ENCODE peak calls at places on chromosomes 11 and 22, in seven cellular contexts. One of them, this sample, is unnamed.

GRCh38 chr11:66315921-66316811 is 678 bp downstream of the CD248 start:
- DNase-seq in fibroblast of pulmonary artery: no peak
- DNase-seq in AG09319: no peak
- DNase-seq in fibroblast of mammary gland: no peak
- DNase-seq in PC-3: no peak
- DNase-seq in lung: no peak
- DNase-seq in dorsolateral prefrontal cortex: no peak
- DNase-seq in this sample: no peak

GRCh38 chr11:9733212-9733611 is 69.3 kb downstream of the SWAP70 start:
- DNase-seq in AG09319: no peak
- DNase-seq in PC-3: no peak
- DNase-seq in fibroblast of pulmonary artery: no peak
- DNase-seq in dorsolateral prefrontal cortex: no peak
- DNase-seq in fibroblast of mammary gland: no peak
- DNase-seq in lung: no peak
- DNase-seq in this sample: no peak

GRCh38 chr11:59573216-59573615 is 42.4 kb downstream of the OSBP start:
- DNase-seq in PC-3: peak; percentile 48
- DNase-seq in lung: no peak
- DNase-seq in dorsolateral prefrontal cortex: no peak
- DNase-seq in fibroblast of mammary gland: peak; percentile 90
- DNase-seq in fibroblast of pulmonary artery: peak; percentile 84
- DNase-seq in AG09319: peak; percentile 67
- DNase-seq in this sample: no peak

GRCh38 chr22:35170716-35171697 is 86.3 kb upstream of the HMGXB4 start:
- DNase-seq in lung: peak; percentile 22
- DNase-seq in dorsolateral prefrontal cortex: no peak
- DNase-seq in AG09319: no peak
- DNase-seq in fibroblast of mammary gland: no peak
- DNase-seq in fibroblast of pulmonary artery: no peak
- DNase-seq in PC-3: no peak
- DNase-seq in this sample: no peak

GRCh38 chr11:79336740-79337517 is 103.9 kb downstream of the TENM4 start:
- DNase-seq in lung: no peak
- DNase-seq in fibroblast of pulmonary artery: no peak
- DNase-seq in PC-3: no peak
- DNase-seq in dorsolateral prefrontal cortex: no peak
- DNase-seq in AG09319: no peak
- DNase-seq in fibroblast of mammary gland: peak; percentile 24
- DNase-seq in this sample: no peak

GRCh38 chr11:4146765-4147098 is 52.1 kb downstream of the RRM1 start:
- DNase-seq in lung: no peak
- DNase-seq in fibroblast of mammary gland: no peak
- DNase-seq in PC-3: no peak
- DNase-seq in AG09319: no peak
- DNase-seq in fibroblast of pulmonary artery: no peak
- DNase-seq in dorsolateral prefrontal cortex: no peak
- DNase-seq in this sample: no peak

GRCh38 chr22:35883028-35883620 is 145.5 kb downstream of the RBFOX2 start:
- DNase-seq in lung: no peak
- DNase-seq in dorsolateral prefrontal cortex: no peak
- DNase-seq in fibroblast of pulmonary artery: peak; percentile 61
- DNase-seq in AG09319: no peak
- DNase-seq in fibroblast of mammary gland: peak; percentile 67
- DNase-seq in PC-3: peak; percentile 40
- DNase-seq in this sample: no peak

GRCh38 chr11:34206598-34207300 is 101.3 kb downstream of the NAT10 start:
- DNase-seq in AG09319: no peak
- DNase-seq in dorsolateral prefrontal cortex: no peak
- DNase-seq in fibroblast of mammary gland: no peak
- DNase-seq in lung: no peak
- DNase-seq in fibroblast of pulmonary artery: no peak
- DNase-seq in PC-3: no peak
- DNase-seq in this sample: no peak

GRCh38 chr11:117457031-117457785 is 129.6 kb downstream of the CEP164 start:
- DNase-seq in PC-3: no peak
- DNase-seq in AG09319: no peak
- DNase-seq in fibroblast of mammary gland: no peak
- DNase-seq in fibroblast of pulmonary artery: no peak
- DNase-seq in lung: no peak
- DNase-seq in dorsolateral prefrontal cortex: peak; percentile 29
- DNase-seq in this sample: no peak

GRCh38 chr11:43582837-43583462 is 97.6 kb upstream of the HSD17B12 start:
- DNase-seq in lung: no peak
- DNase-seq in dorsolateral prefrontal cortex: no peak
- DNase-seq in fibroblast of pulmonary artery: no peak
- DNase-seq in fibroblast of mammary gland: no peak
- DNase-seq in AG09319: no peak
- DNase-seq in PC-3: no peak
- DNase-seq in this sample: no peak

GRCh38 chr22:38257170-38257569 is 15.6 kb downstream of the TMEM184B start:
- DNase-seq in fibroblast of pulmonary artery: peak; percentile 82
- DNase-seq in fibroblast of mammary gland: peak; percentile 87
- DNase-seq in PC-3: peak; percentile 29
- DNase-seq in dorsolateral prefrontal cortex: no peak
- DNase-seq in AG09319: no peak
- DNase-seq in lung: no peak
- DNase-seq in this sample: no peak

GRCh38 chr11:2317354-2318050 is 15.7 kb downstream of the TSPAN32 start:
- DNase-seq in lung: no peak
- DNase-seq in dorsolateral prefrontal cortex: peak; percentile 14
- DNase-seq in fibroblast of pulmonary artery: no peak
- DNase-seq in fibroblast of mammary gland: no peak
- DNase-seq in AG09319: no peak
- DNase-seq in PC-3: no peak
- DNase-seq in this sample: no peak

GRCh38 chr11:107860688-107861087 is 2.1 kb upstream of the SLC35F2 start:
- DNase-seq in PC-3: no peak
- DNase-seq in fibroblast of pulmonary artery: no peak
- DNase-seq in dorsolateral prefrontal cortex: no peak
- DNase-seq in lung: no peak
- DNase-seq in AG09319: no peak
- DNase-seq in fibroblast of mammary gland: no peak
- DNase-seq in this sample: no peak

GRCh38 chr11:62025429-62026105 is 58.1 kb upstream of the FTH1 start:
- DNase-seq in PC-3: peak; percentile 92
- DNase-seq in dorsolateral prefrontal cortex: no peak
- DNase-seq in fibroblast of mammary gland: peak; percentile 97
- DNase-seq in lung: peak; percentile 76
- DNase-seq in AG09319: peak; percentile 66
- DNase-seq in fibroblast of pulmonary artery: peak; percentile 100
- DNase-seq in this sample: no peak

GRCh38 chr22:22210375-22210774 is 34.2 kb upstream of the VPREB1 start:
- DNase-seq in fibroblast of mammary gland: peak; percentile 70
- DNase-seq in dorsolateral prefrontal cortex: no peak
- DNase-seq in fibroblast of pulmonary artery: peak; percentile 54
- DNase-seq in PC-3: peak; percentile 79
- DNase-seq in AG09319: no peak
- DNase-seq in lung: no peak
- DNase-seq in this sample: no peak

GRCh38 chr11:134439181-134439580 is 27.1 kb upstream of the B3GAT1 start:
- DNase-seq in AG09319: no peak
- DNase-seq in dorsolateral prefrontal cortex: no peak
- DNase-seq in fibroblast of mammary gland: no peak
- DNase-seq in fibroblast of pulmonary artery: no peak
- DNase-seq in lung: no peak
- DNase-seq in PC-3: no peak
- DNase-seq in this sample: no peak

GRCh38 chr11:65459552-65459951 is 37.0 kb downstream of the NEAT1 start:
- DNase-seq in PC-3: no peak
- DNase-seq in AG09319: no peak
- DNase-seq in fibroblast of mammary gland: no peak
- DNase-seq in lung: no peak
- DNase-seq in fibroblast of pulmonary artery: no peak
- DNase-seq in dorsolateral prefrontal cortex: no peak
- DNase-seq in this sample: no peak

GRCh38 chr11:130472434-130472961 is 24.1 kb downstream of the ADAMTS15 start:
- DNase-seq in AG09319: no peak
- DNase-seq in fibroblast of mammary gland: no peak
- DNase-seq in dorsolateral prefrontal cortex: no peak
- DNase-seq in PC-3: no peak
- DNase-seq in lung: no peak
- DNase-seq in fibroblast of pulmonary artery: no peak
- DNase-seq in this sample: no peak

GRCh38 chr11:20754957-20755356 is 85.6 kb downstream of the NELL1 start:
- DNase-seq in fibroblast of pulmonary artery: no peak
- DNase-seq in lung: no peak
- DNase-seq in dorsolateral prefrontal cortex: no peak
- DNase-seq in AG09319: no peak
- DNase-seq in PC-3: no peak
- DNase-seq in fibroblast of mammary gland: no peak
- DNase-seq in this sample: no peak

GRCh38 chr11:12083380-12083779 is 27.0 kb upstream of the MICAL2 start:
- DNase-seq in fibroblast of mammary gland: no peak
- DNase-seq in fibroblast of pulmonary artery: no peak
- DNase-seq in dorsolateral prefrontal cortex: no peak
- DNase-seq in PC-3: no peak
- DNase-seq in lung: no peak
- DNase-seq in AG09319: no peak
- DNase-seq in this sample: no peak
- TF ChIP-seq CTCF in fibroblast of mammary gland: peak; percentile 12
- TF ChIP-seq CTCF in fibroblast of pulmonary artery: peak; percentile 4
- TF ChIP-seq CTCF in dorsolateral prefrontal cortex: no peak
- TF ChIP-seq CTCF in PC-3: peak; percentile 41
- TF ChIP-seq CTCF in lung: no peak
- TF ChIP-seq CTCF in AG09319: peak; percentile 1
- TF ChIP-seq CTCF in this sample: no peak

DNA sequence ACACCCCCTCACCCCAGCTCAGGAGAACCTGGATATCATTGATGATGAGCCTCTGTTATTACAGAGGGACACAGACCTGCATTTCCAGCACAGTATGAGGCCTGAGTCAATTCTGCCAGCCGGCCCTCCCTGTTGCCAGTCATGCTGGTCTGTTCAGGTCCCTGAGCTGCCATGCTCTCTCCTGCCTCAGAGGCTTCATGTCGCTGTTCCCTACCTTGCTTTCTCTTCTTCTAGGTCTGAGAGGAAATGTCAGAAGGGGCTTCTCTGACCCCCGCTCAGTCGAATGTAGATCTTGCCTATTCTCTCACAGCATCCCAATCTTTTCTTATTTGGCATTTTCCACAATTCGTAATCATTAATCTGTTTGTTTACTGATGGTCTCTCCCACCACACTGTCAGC is 21.8 kb upstream of the ABCC8 start:
- DNase-seq in fibroblast of mammary gland: no peak
- DNase-seq in dorsolateral prefrontal cortex: no peak
- DNase-seq in AG09319: no peak
- DNase-seq in fibroblast of pulmonary artery: no peak
- DNase-seq in lung: no peak
- DNase-seq in PC-3: peak; percentile 29
- DNase-seq in this sample: no peak
- TF ChIP-seq CTCF in fibroblast of mammary gland: no peak
- TF ChIP-seq CTCF in dorsolateral prefrontal cortex: no peak
- TF ChIP-seq CTCF in AG09319: no peak
- TF ChIP-seq CTCF in fibroblast of pulmonary artery: peak; percentile 33
- TF ChIP-seq CTCF in lung: no peak
- TF ChIP-seq CTCF in PC-3: peak; percentile 43
- TF ChIP-seq CTCF in this sample: peak; percentile 41

DNA sequence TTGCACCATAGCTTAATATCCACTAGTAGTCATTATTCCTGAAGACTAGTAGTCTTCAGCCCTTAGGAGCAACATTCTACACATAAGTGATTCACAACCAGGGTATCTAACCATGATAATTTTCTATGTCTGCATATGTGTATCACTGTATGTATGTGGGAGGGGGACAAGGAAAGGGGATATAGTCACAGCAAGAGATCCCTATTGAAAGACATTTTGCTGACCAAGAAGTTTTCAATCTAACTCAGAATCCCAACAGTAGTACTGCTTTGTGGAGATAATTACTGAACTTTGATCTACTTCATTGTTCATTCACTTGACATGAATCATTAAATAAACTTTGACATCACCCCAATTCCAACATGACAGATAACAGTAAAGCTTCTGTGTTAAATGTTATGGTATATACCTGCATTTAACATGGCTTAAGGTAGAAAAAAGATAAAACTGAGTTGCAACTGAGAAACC is 10.3 kb downstream of the PIK3C2A start:
- DNase-seq in PC-3: peak; percentile 76
- DNase-seq in fibroblast of mammary gland: peak; percentile 36
- DNase-seq in fibroblast of pulmonary artery: peak; percentile 11
- DNase-seq in AG09319: no peak
- DNase-seq in lung: no peak
- DNase-seq in dorsolateral prefrontal cortex: no peak
- DNase-seq in this sample: no peak
- TF ChIP-seq CTCF in PC-3: no peak
- TF ChIP-seq CTCF in fibroblast of mammary gland: no peak
- TF ChIP-seq CTCF in fibroblast of pulmonary artery: no peak
- TF ChIP-seq CTCF in AG09319: no peak
- TF ChIP-seq CTCF in lung: no peak
- TF ChIP-seq CTCF in dorsolateral prefrontal cortex: no peak
- TF ChIP-seq CTCF in this sample: no peak

GRCh38 chr11:72352859-72353551 is 81.3 kb downstream of the CLPB start:
- DNase-seq in fibroblast of pulmonary artery: peak; percentile 66
- DNase-seq in PC-3: no peak
- DNase-seq in lung: no peak
- DNase-seq in dorsolateral prefrontal cortex: peak; percentile 62
- DNase-seq in AG09319: peak; percentile 63
- DNase-seq in fibroblast of mammary gland: peak; percentile 70
- DNase-seq in this sample: no peak
- TF ChIP-seq CTCF in fibroblast of pulmonary artery: peak; percentile 44
- TF ChIP-seq CTCF in PC-3: no peak
- TF ChIP-seq CTCF in lung: no peak
- TF ChIP-seq CTCF in dorsolateral prefrontal cortex: peak; percentile 17
- TF ChIP-seq CTCF in AG09319: peak; percentile 78
- TF ChIP-seq CTCF in fibroblast of mammary gland: peak; percentile 47
- TF ChIP-seq CTCF in this sample: no peak

DNA sequence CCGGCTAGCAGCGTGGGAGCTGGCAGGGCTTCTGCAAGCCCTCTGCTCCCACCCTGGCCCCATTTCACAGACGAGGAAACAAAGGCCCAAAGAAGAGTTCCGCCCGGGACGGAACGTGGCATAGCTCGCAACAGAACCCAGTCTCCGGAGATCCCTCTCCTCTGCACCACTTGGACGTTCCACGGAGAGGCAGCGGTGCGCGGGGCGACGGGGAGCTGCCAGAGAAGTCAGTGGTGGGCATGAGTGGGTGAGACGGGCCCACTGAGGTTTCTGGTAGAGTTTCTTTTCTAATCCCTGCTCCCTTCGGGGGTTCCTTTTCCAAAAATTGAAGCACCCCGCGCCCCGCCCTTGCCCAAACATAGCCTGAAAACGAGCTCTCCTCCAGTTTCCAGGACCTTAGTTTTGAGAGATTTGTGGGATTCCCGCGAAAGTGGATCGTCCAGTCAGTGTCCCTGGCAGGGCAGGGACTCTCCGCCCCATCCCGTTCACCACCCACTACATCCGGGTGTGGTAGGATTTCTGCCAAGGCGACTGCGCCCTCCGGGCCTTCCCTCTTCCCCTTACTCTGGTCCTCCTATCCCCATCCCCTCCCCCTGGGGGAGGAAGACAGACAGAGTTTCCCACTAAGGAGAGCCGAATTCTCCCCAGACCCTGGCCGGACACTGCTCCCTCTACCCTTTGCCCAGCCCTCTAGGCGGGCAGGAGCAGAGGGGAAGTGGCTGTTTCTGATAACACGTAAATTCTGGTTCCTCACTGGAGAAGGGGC is 764 bp upstream of the NECTIN1 start:
- DNase-seq in fibroblast of mammary gland: peak; percentile 63
- DNase-seq in AG09319: peak; percentile 36
- DNase-seq in fibroblast of pulmonary artery: peak; percentile 73
- DNase-seq in dorsolateral prefrontal cortex: no peak
- DNase-seq in PC-3: peak; percentile 80
- DNase-seq in lung: peak; percentile 71
- DNase-seq in this sample: peak; percentile 50
- TF ChIP-seq CTCF in fibroblast of mammary gland: no peak
- TF ChIP-seq CTCF in AG09319: no peak
- TF ChIP-seq CTCF in fibroblast of pulmonary artery: no peak
- TF ChIP-seq CTCF in dorsolateral prefrontal cortex: peak; percentile 39
- TF ChIP-seq CTCF in PC-3: no peak
- TF ChIP-seq CTCF in lung: no peak
- TF ChIP-seq CTCF in this sample: no peak